ENCODE peak calls at places on chromosomes 11 and 22, in nine cellular contexts. D is NCI-H345; G is posterior cingulate gyrus; V is caudate nucleus; A is hypothalamus; P is naive thymus-derived CD4-positive, alpha-beta T cell; N is astrocyte of the spinal cord; I is NCI-H2029; M is GM18507. Q is an unnamed sample.

GRCh38 chr11:95547974-95548373 is 241.6 kb downstream of the FAM76B start:
- DNase-seq in I (no peak), P (peak; percentile 50), N (no peak), A (no peak), V (no peak), D (no peak), G (no peak), M (no peak), Q (no peak)

GRCh38 chr11:62146476-62147200 is 22.8 kb downstream of the INCENP start:
- DNase-seq in A (no peak), G (no peak), V (no peak), P (no peak), D (no peak), I (no peak), N (no peak), M (no peak), Q (no peak)

GRCh38 chr11:84922212-84922805 is 704.8 kb downstream of the DLG2 start:
- DNase-seq in P (no peak), G (no peak), I (no peak), A (no peak), V (no peak), D (no peak), M (no peak), N (no peak), Q (no peak)

GRCh38 chr11:69167916-69168691 is 12.4 kb downstream of the SMIM38 start:
- DNase-seq in D (no peak), P (no peak), G (no peak), N (no peak), I (no peak), M (no peak), V (no peak), A (no peak), Q (no peak)

GRCh38 chr11:6362185-6362867 is 27.9 kb upstream of the SMPD1 start:
- DNase-seq in G (no peak), I (no peak), M (no peak), N (no peak), V (no peak), A (no peak), D (no peak), P (no peak), Q (peak; percentile 61)

GRCh38 chr11:1834791-1835670 is at the start of gene SYT8:
- DNase-seq in D (no peak), A (no peak), P (no peak), I (no peak), V (no peak), N (no peak), G (no peak), M (no peak), Q (no peak)

GRCh38 chr11:61028135-61028729 is 56.8 kb downstream of the CD6 start:
- DNase-seq in A (no peak), D (peak; percentile 84), G (no peak), M (no peak), V (peak; percentile 15), P (no peak), N (no peak), I (no peak), Q (no peak)

GRCh38 chr11:65014146-65014960 is at the start of gene ARL2:
- DNase-seq in G (no peak), I (no peak), M (peak; percentile 78), D (peak; percentile 36), A (no peak), N (no peak), V (no peak), P (peak; percentile 28), Q (peak; percentile 69)

GRCh38 chr11:22666700-22667439 is 459 bp downstream of the GAS2 start:
- DNase-seq in A (peak; percentile 33), P (peak; percentile 11), I (no peak), D (peak; percentile 40), G (peak; percentile 38), M (no peak), N (peak; percentile 27), V (peak; percentile 16), Q (no peak)

GRCh38 chr11:71183878-71184277 is 68.5 kb downstream of the SHANK2 start:
- DNase-seq in A (no peak), N (no peak), V (no peak), P (no peak), G (peak; percentile 3), I (no peak), M (no peak), D (peak; percentile 80), Q (no peak)

GRCh38 chr11:119471329-119471728 is 48.4 kb upstream of the THY1 start:
- DNase-seq in V (no peak), D (no peak), M (no peak), I (no peak), A (no peak), N (no peak), G (no peak), P (no peak), Q (no peak)

GRCh38 chr11:124869331-124869730 is 4.1 kb downstream of the ROBO3 start:
- DNase-seq in M (no peak), N (no peak), I (no peak), A (no peak), D (no peak), V (no peak), G (no peak), P (no peak), Q (no peak)

GRCh38 chr22:30336752-30337460 is 10.2 kb upstream of the TBC1D10A start:
- DNase-seq in I (no peak), G (no peak), M (no peak), V (no peak), A (peak; percentile 46), D (no peak), N (no peak), P (no peak), Q (no peak)

GRCh38 chr22:24503137-24503850 is 8.2 kb downstream of the UPB1 start:
- DNase-seq in A (no peak), G (peak; percentile 48), I (no peak), D (no peak), P (peak; percentile 47), N (peak; percentile 48), M (peak; percentile 68), V (no peak), Q (no peak)

GRCh38 chr11:104328514-104328912 is 164.6 kb upstream of the PDGFD start:
- DNase-seq in G (no peak), A (no peak), V (no peak), I (no peak), D (peak; percentile 10), M (no peak), P (no peak), N (no peak), Q (no peak)

GRCh38 chr11:94150056-94150455 is 21.4 kb downstream of the PANX1 start:
- DNase-seq in I (no peak), P (no peak), N (no peak), A (no peak), M (no peak), D (no peak), G (no peak), V (no peak), Q (no peak)

GRCh38 chr11:105202844-105203548 is 63.4 kb upstream of the CARD18 start:
- DNase-seq in N (peak; percentile 35), P (no peak), I (no peak), G (no peak), M (no peak), V (no peak), D (no peak), A (no peak), Q (no peak)

GRCh38 chr22:44880588-44881245 is 128.3 kb downstream of the ARHGAP8 start:
- DNase-seq in N (no peak), I (no peak), D (no peak), G (no peak), M (no peak), A (no peak), V (no peak), P (no peak), Q (no peak)

GRCh38 chr11:117999354-117999993 is 13.3 kb downstream of the IL10RA start:
- DNase-seq in V (no peak), D (no peak), P (no peak), I (no peak), G (no peak), N (no peak), M (no peak), A (no peak), Q (no peak)

GRCh38 chr11:128790200-128790599 is 76.9 kb downstream of the KCNJ1 start:
- DNase-seq in G (peak; percentile 75), P (no peak), I (no peak), D (no peak), M (no peak), V (peak; percentile 41), N (peak; percentile 68), A (peak; percentile 69), Q (no peak)

GRCh38 chr22:46132830-46133587 is 17.3 kb upstream of the PPARA start:
- DNase-seq in G (no peak), P (no peak), A (no peak), M (no peak), N (no peak), I (no peak), D (no peak), V (no peak), Q (no peak)

GRCh38 chr11:69969890-69970784 is 108.0 kb upstream of the ANO1 start:
- DNase-seq in A (no peak), N (no peak), M (no peak), V (no peak), P (peak; percentile 20), D (no peak), G (no peak), I (no peak), Q (no peak)

GRCh38 chr11:33733978-33734377 is 2.2 kb downstream of the CD59 start:
- DNase-seq in I (peak; percentile 68), P (no peak), D (no peak), M (no peak), N (no peak), V (no peak), A (no peak), G (no peak), Q (no peak)

GRCh38 chr11:11468919-11469318 is 115.9 kb upstream of the CSNK2A3 start:
- DNase-seq in A (no peak), P (no peak), D (no peak), G (no peak), I (no peak), M (no peak), N (peak; percentile 11), V (no peak), Q (no peak)

GRCh38 chr11:1931791-1932480 is 12.4 kb downstream of the TNNT3 start:
- DNase-seq in V (no peak), M (no peak), G (no peak), D (no peak), A (no peak), I (no peak), N (no peak), P (no peak), Q (no peak)

GRCh38 chr11:96045622-96046456 is 121.9 kb upstream of the MTMR2 start:
- DNase-seq in V (no peak), N (peak; percentile 86), G (peak; percentile 31), A (peak; percentile 52), I (no peak), M (no peak), P (no peak), D (no peak), Q (peak; percentile 86)

GRCh38 chr22:49451070-49451840 is 376.4 kb downstream of the BRD1 start:
- DNase-seq in P (no peak), V (no peak), A (no peak), N (no peak), D (no peak), I (no peak), M (no peak), G (no peak), Q (peak; percentile 43)

GRCh38 chr22:24592846-24593809 is at the start of gene LRRC75B:
- DNase-seq in D (peak; percentile 57), M (peak; percentile 79), G (peak; percentile 48), I (peak; percentile 27), P (no peak), V (peak; percentile 39), A (peak; percentile 78), N (peak; percentile 85), Q (peak; percentile 52)

GRCh38 chr11:2477936-2478335 is 33.1 kb downstream of the KCNQ1 start:
- DNase-seq in D (no peak), M (no peak), P (no peak), N (no peak), V (no peak), I (no peak), G (no peak), A (no peak), Q (no peak)

GRCh38 chr22:36753916-36754315 is 22.0 kb downstream of the IFT27 start:
- DNase-seq in G (no peak), M (no peak), D (no peak), N (no peak), A (no peak), V (no peak), I (no peak), P (no peak), Q (no peak)

GRCh38 chr11:102007567-102008437 is 39.4 kb upstream of the CFAP300 start:
- DNase-seq in I (peak; percentile 88), D (peak; percentile 75), P (peak; percentile 48), G (no peak), M (no peak), N (peak; percentile 79), A (no peak), V (no peak), Q (no peak)

Q was measured in ascending aorta.